ENCODE peak calls at places on chromosome 3, in seven cellular contexts. X is HT1080; H is stimulated activated CD4-positive, alpha-beta T cell treated with anti-CD3 and anti-CD28 coated beads, TNF-alpha, amount 100 ng/mL, for 1 hour; P is stimulated activated CD8-positive, alpha-beta memory T cell treated with anti-CD3 and anti-CD28 coated beads, Interleukin-4, amount 100 ng/mL, for 48 hours; E is left ventricle myocardium superior; D is endothelial cell of umbilical vein; W is spleen. G is an unnamed sample.

GRCh38 chr3:2655229-2655701 is 454.9 kb downstream of the IL5RA start:
- DNase-seq in X (no peak), H (no peak), P (no peak), E (no peak), D (no peak), W (no peak), G (no peak)

GRCh38 chr3:184377882-184378445 is at the start of gene THPO:
- DNase-seq in X (no peak), H (no peak), P (no peak), E (no peak), D (no peak), W (no peak), G (no peak)

GRCh38 chr3:141486416-141486734 is 452 bp upstream of the RASA2 start:
- DNase-seq in X (peak; percentile 78), H (no peak), P (no peak), E (no peak), D (no peak), W (peak; percentile 73), G (no peak)

GRCh38 chr3:17753271-17753992 is 11.0 kb upstream of the TBC1D5 start:
- DNase-seq in X (no peak), H (no peak), P (no peak), E (no peak), D (no peak), W (no peak), G (no peak)

GRCh38 chr3:38343797-38344594 is 2.6 kb upstream of the XYLB start:
- DNase-seq in X (peak; percentile 16), H (no peak), P (no peak), E (no peak), D (no peak), W (no peak), G (no peak)

GRCh38 chr3:13494463-13495350 is 14.6 kb downstream of the HDAC11 start:
- DNase-seq in X (no peak), H (no peak), P (no peak), E (peak; percentile 19), D (no peak), W (peak; percentile 72), G (no peak)

GRCh38 chr3:10185804-10186762 is 21.4 kb downstream of the IRAK2 start:
- DNase-seq in X (no peak), H (no peak), P (no peak), E (peak; percentile 2), D (no peak), W (no peak), G (no peak)

GRCh38 chr3:155701882-155702465 is 42.9 kb downstream of the PLCH1 start:
- DNase-seq in X (peak; percentile 60), H (no peak), P (no peak), E (no peak), D (peak; percentile 48), W (no peak), G (no peak)

GRCh38 chr3:138833908-138834358 is 795 bp downstream of the PIK3CB start:
- DNase-seq in X (peak; percentile 57), H (no peak), P (peak; percentile 28), E (no peak), D (peak; percentile 48), W (no peak), G (no peak)

GRCh38 chr3:141853146-141853690 is 23.2 kb upstream of the ATP1B3 start:
- DNase-seq in X (no peak), H (no peak), P (no peak), E (no peak), D (peak; percentile 34), W (no peak), G (no peak)

GRCh38 chr3:188947401-188947982 is 224.3 kb upstream of the TPRG1 start:
- DNase-seq in X (no peak), H (no peak), P (peak; percentile 39), E (peak; percentile 92), D (peak; percentile 77), W (peak; percentile 79), G (peak; percentile 90)

GRCh38 chr3:33645060-33645841 is 72.8 kb downstream of the CLASP2 start:
- DNase-seq in X (no peak), H (no peak), P (peak; percentile 33), E (no peak), D (peak; percentile 41), W (no peak), G (no peak)

GRCh38 chr3:158950131-158950901 is 148.5 kb downstream of the MFSD1 start:
- DNase-seq in X (peak; percentile 77), H (no peak), P (no peak), E (no peak), D (no peak), W (no peak), G (no peak)

GRCh38 chr3:61530355-61530754 is 31.0 kb upstream of the PTPRG start:
- DNase-seq in X (peak; percentile 18), H (no peak), P (no peak), E (no peak), D (peak; percentile 51), W (no peak), G (no peak)

GRCh38 chr3:184738982-184739381 is 27.1 kb upstream of the MAGEF1 start:
- DNase-seq in X (no peak), H (no peak), P (no peak), E (no peak), D (no peak), W (peak; percentile 40), G (peak; percentile 54)

GRCh38 chr3:16452265-16452664 is 61.2 kb downstream of the RFTN1 start:
- DNase-seq in X (peak; percentile 79), H (no peak), P (no peak), E (no peak), D (no peak), W (no peak), G (no peak)

GRCh38 chr3:125179528-125180240 is 32.9 kb downstream of the SLC12A8 start:
- DNase-seq in X (no peak), H (no peak), P (no peak), E (no peak), D (no peak), W (no peak), G (no peak)

GRCh38 chr3:160451602-160452001 is 2.0 kb upstream of the TRIM59 start:
- DNase-seq in X (no peak), H (no peak), P (no peak), E (no peak), D (no peak), W (no peak), G (no peak)

GRCh38 chr3:93969443-93969842 is 4.3 kb downstream of the PROS1 start:
- DNase-seq in X (peak; percentile 67), H (no peak), P (no peak), E (no peak), D (no peak), W (no peak), G (no peak)

GRCh38 chr3:70342149-70342548 is 29.7 kb upstream of the MDFIC2 start:
- DNase-seq in X (no peak), H (no peak), P (no peak), E (no peak), D (no peak), W (no peak), G (no peak)

GRCh38 chr3:159126261-159127020 is 324.6 kb downstream of the MFSD1 start:
- DNase-seq in X (peak; percentile 73), H (no peak), P (no peak), E (no peak), D (no peak), W (no peak), G (no peak)

GRCh38 chr3:16890605-16891333 is 6.0 kb downstream of the PLCL2 start:
- DNase-seq in X (peak; percentile 76), H (no peak), P (no peak), E (no peak), D (no peak), W (no peak), G (no peak)

GRCh38 chr3:151210676-151211381 is 7.8 kb upstream of the GPR171 start:
- DNase-seq in X (no peak), H (no peak), P (no peak), E (no peak), D (no peak), W (no peak), G (no peak)

G was measured in ascending aorta.